ENCODE peak calls at places on chromosomes 6 and 20, in five cellular contexts. W is NCI-H1092 treated with DMSO at 0.1 percent for 48 hours; S is ELR; F is stimulated activated CD8-positive, alpha-beta memory T cell treated with anti-CD3 and anti-CD28 coated beads, Interleukin-7, amount 100 ng/mL, for 1 hour; I is NCI-H460. H is an unnamed sample.

GRCh38 chr6:106167105-106167814 is 81.1 kb downstream of the PRDM1 start:
- DNase-seq in W (no peak), S (no peak), F (no peak), I (no peak), H (no peak)

GRCh38 chr6:6972456-6972855 is 135.3 kb upstream of the RREB1 start:
- DNase-seq in W (no peak), S (peak), F (no peak), I (no peak), H (no peak)

GRCh38 chr20:38473353-38473795 is 731 bp downstream of the RALGAPB start:
- DNase-seq in W (no peak), S (peak), F (no peak), I (no peak), H (no peak)

GRCh38 chr6:148973809-148974208 is 227.0 kb downstream of the UST start:
- DNase-seq in W (peak), S (peak), F (no peak), I (peak), H (peak)

GRCh38 chr6:53539561-53539960 is 5.3 kb downstream of the GCLC start:
- DNase-seq in W (no peak), S (no peak), F (no peak), I (no peak), H (no peak)

GRCh38 chr6:78947529-78947928 is 80.2 kb downstream of the IRAK1BP1 start:
- DNase-seq in W (no peak), S (peak), F (no peak), I (no peak), H (no peak)

GRCh38 chr20:9344080-9344920 is 170.1 kb upstream of the LAMP5 start:
- DNase-seq in W (no peak), S (peak), F (no peak), I (no peak), H (peak)

GRCh38 chr20:33606114-33606771 is 55.9 kb upstream of the C20orf144 start:
- DNase-seq in W (no peak), S (no peak), F (no peak), I (no peak), H (no peak)

GRCh38 chr6:13217206-13217905 is 111.0 kb downstream of the TBC1D7 start:
- DNase-seq in W (no peak), S (peak), F (no peak), I (no peak), H (no peak)

GRCh38 chr6:13834762-13835161 is 20.4 kb upstream of the MCUR1 start:
- DNase-seq in W (no peak), S (no peak), F (no peak), I (no peak), H (no peak)

GRCh38 chr20:38184098-38184497 is 19.0 kb upstream of the TGM2 start:
- DNase-seq in W (no peak), S (no peak), F (no peak), I (no peak), H (no peak)

GRCh38 chr6:1724616-1725015 is 114.9 kb downstream of the FOXC1 start:
- DNase-seq in W (peak), S (no peak), F (no peak), I (peak), H (no peak)